ENCODE peak calls at places on chromosomes 6 and 20, in five cellular contexts. One of them, this sample, is unnamed.

GRCh38 chr20:51129201-51129671 is 106.3 kb upstream of the KCNG1 start:
- DNase-seq in pancreas: no peak
- DNase-seq in Peyer's patch: peak; percentile 55
- DNase-seq in ovary: no peak
- DNase-seq in lower lobe of right lung: no peak
- DNase-seq in this sample: peak; percentile 72

GRCh38 chr6:99186417-99186816 is 163.1 kb downstream of the FAXC start:
- DNase-seq in pancreas: no peak
- DNase-seq in Peyer's patch: no peak
- DNase-seq in ovary: no peak
- DNase-seq in lower lobe of right lung: no peak
- DNase-seq in this sample: no peak

GRCh38 chr6:93376026-93376540 is 43.3 kb downstream of the EPHA7 start:
- DNase-seq in pancreas: no peak
- DNase-seq in Peyer's patch: no peak
- DNase-seq in ovary: no peak
- DNase-seq in lower lobe of right lung: no peak
- DNase-seq in this sample: no peak

GRCh38 chr6:36245572-36246031 is 24.3 kb upstream of the PNPLA1 start:
- DNase-seq in pancreas: peak; percentile 9
- DNase-seq in Peyer's patch: peak; percentile 59
- DNase-seq in ovary: no peak
- DNase-seq in lower lobe of right lung: no peak
- DNase-seq in this sample: peak; percentile 72

GRCh38 chr6:157859775-157860504 is 36.9 kb downstream of the SNX9 start:
- DNase-seq in pancreas: no peak
- DNase-seq in Peyer's patch: no peak
- DNase-seq in ovary: no peak
- DNase-seq in lower lobe of right lung: no peak
- DNase-seq in this sample: no peak

GRCh38 chr6:157941101-157941863 is 40.4 kb upstream of the SYNJ2 start:
- DNase-seq in pancreas: no peak
- DNase-seq in Peyer's patch: no peak
- DNase-seq in ovary: no peak
- DNase-seq in lower lobe of right lung: no peak
- DNase-seq in this sample: no peak

GRCh38 chr6:41654433-41655020 is 16.3 kb downstream of the MDFI start:
- DNase-seq in pancreas: no peak
- DNase-seq in Peyer's patch: no peak
- DNase-seq in ovary: no peak
- DNase-seq in lower lobe of right lung: peak; percentile 18
- DNase-seq in this sample: no peak

GRCh38 chr6:37170273-37171140 is 555 bp downstream of the PIM1 start:
- DNase-seq in pancreas: peak; percentile 50
- DNase-seq in Peyer's patch: peak; percentile 79
- DNase-seq in ovary: peak; percentile 65
- DNase-seq in lower lobe of right lung: peak; percentile 80
- DNase-seq in this sample: peak; percentile 59

GRCh38 chr6:57423468-57423867 is 106.0 kb downstream of the PRIM2 start:
- DNase-seq in pancreas: no peak
- DNase-seq in Peyer's patch: no peak
- DNase-seq in ovary: no peak
- DNase-seq in lower lobe of right lung: no peak
- DNase-seq in this sample: no peak

GRCh38 chr6:14921878-14922277 is 324.0 kb upstream of the JARID2 start:
- DNase-seq in pancreas: no peak
- DNase-seq in Peyer's patch: peak; percentile 58
- DNase-seq in ovary: no peak
- DNase-seq in lower lobe of right lung: no peak
- DNase-seq in this sample: no peak

GRCh38 chr6:31094389-31094881 is 17.9 kb downstream of the C6orf15 start:
- DNase-seq in pancreas: no peak
- DNase-seq in Peyer's patch: peak; percentile 65
- DNase-seq in ovary: no peak
- DNase-seq in lower lobe of right lung: no peak
- DNase-seq in this sample: peak; percentile 37

GRCh38 chr6:170292778-170293164 is 1.9 kb upstream of the DLL1 start:
- DNase-seq in pancreas: no peak
- DNase-seq in Peyer's patch: no peak
- DNase-seq in ovary: no peak
- DNase-seq in lower lobe of right lung: no peak
- DNase-seq in this sample: no peak

GRCh38 chr6:16559091-16559490 is 202.2 kb downstream of the ATXN1 start:
- DNase-seq in pancreas: no peak
- DNase-seq in Peyer's patch: no peak
- DNase-seq in ovary: no peak
- DNase-seq in lower lobe of right lung: no peak
- DNase-seq in this sample: no peak

GRCh38 chr6:36443951-36444428 is 1.2 kb downstream of the KCTD20 start:
- DNase-seq in pancreas: no peak
- DNase-seq in Peyer's patch: no peak
- DNase-seq in ovary: no peak
- DNase-seq in lower lobe of right lung: no peak
- DNase-seq in this sample: no peak

GRCh38 chr6:135213616-135214015 is 32.5 kb downstream of the MYB start:
- DNase-seq in pancreas: no peak
- DNase-seq in Peyer's patch: no peak
- DNase-seq in ovary: no peak
- DNase-seq in lower lobe of right lung: no peak
- DNase-seq in this sample: no peak

GRCh38 chr20:48661575-48662473 is 166.0 kb downstream of the PREX1 start:
- DNase-seq in pancreas: no peak
- DNase-seq in Peyer's patch: no peak
- DNase-seq in ovary: no peak
- DNase-seq in lower lobe of right lung: no peak
- DNase-seq in this sample: no peak

GRCh38 chr6:84549912-84550311 is 214.5 kb downstream of the TBX18 start:
- DNase-seq in pancreas: no peak
- DNase-seq in Peyer's patch: no peak
- DNase-seq in ovary: no peak
- DNase-seq in lower lobe of right lung: no peak
- DNase-seq in this sample: no peak

GRCh38 chr6:84284428-84285033 is 57.1 kb upstream of the CEP162 start:
- DNase-seq in pancreas: no peak
- DNase-seq in Peyer's patch: no peak
- DNase-seq in ovary: no peak
- DNase-seq in lower lobe of right lung: no peak
- DNase-seq in this sample: no peak

GRCh38 chr20:4090756-4091331 is 75.5 kb upstream of the RNF24 start:
- DNase-seq in pancreas: no peak
- DNase-seq in Peyer's patch: peak; percentile 31
- DNase-seq in ovary: no peak
- DNase-seq in lower lobe of right lung: no peak
- DNase-seq in this sample: no peak

GRCh38 chr6:36715469-36715868 is 17.8 kb downstream of the RAB44 start:
- DNase-seq in pancreas: no peak
- DNase-seq in Peyer's patch: no peak
- DNase-seq in ovary: no peak
- DNase-seq in lower lobe of right lung: no peak
- DNase-seq in this sample: no peak

DNA sequence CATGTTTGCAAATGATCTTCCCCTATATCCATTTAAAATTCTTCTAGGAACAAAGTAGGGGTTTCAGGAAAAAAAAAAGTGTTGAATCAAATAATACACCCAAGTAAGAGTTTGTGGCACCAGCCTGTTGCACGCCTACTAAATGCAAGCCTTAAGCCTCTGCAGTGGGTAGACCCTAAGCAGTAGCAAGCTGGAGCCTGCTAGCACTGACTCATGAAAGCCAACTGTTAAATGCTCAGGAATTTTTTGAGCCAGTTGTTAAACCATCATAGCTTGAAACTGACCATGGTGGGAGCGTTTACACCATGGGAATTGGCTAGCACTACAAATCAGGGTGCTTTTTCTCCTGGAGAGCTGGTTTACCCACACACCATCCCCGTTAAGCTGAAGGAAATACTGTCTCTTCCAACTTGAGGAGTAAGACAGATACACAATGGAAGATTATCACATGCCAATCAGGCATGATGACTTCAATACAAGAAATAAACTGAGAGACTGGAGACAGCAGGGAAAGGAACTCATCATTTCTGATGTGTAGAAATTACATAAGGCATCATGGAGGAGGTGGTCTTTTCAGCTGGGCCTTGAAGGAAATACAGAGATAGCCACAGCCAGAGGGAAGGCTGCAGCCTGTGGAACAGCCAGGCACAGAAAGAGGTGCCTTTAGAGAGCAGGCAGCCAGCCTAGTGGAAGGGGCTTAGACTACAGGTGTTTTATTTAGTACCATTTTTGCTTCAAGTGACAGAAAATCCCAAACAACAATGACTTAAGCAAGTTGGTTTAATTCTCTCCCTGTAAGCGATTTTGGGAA is 110.8 kb downstream of the SNX5 start:
- DNase-seq in pancreas: no peak
- DNase-seq in Peyer's patch: no peak
- DNase-seq in ovary: no peak
- DNase-seq in lower lobe of right lung: no peak
- DNase-seq in this sample: no peak
- H3K4me1 ChIP-seq in pancreas: peaks cover 23% of the 10 kb centered on the region
- H3K4me1 ChIP-seq in Peyer's patch: no peaks in the 10 kb centered on the region
- H3K4me1 ChIP-seq in ovary: peaks cover 9% of the 10 kb centered on the region
- H3K4me1 ChIP-seq in lower lobe of right lung: peaks cover 13% of the 10 kb centered on the region
- H3K4me1 ChIP-seq in this sample: peaks cover 28% of the 10 kb centered on the region

GRCh38 chr20:38286586-38287502 is 17.1 kb upstream of the BPI start:
- DNase-seq in pancreas: no peak
- DNase-seq in Peyer's patch: no peak
- DNase-seq in ovary: no peak
- DNase-seq in lower lobe of right lung: no peak
- DNase-seq in this sample: no peak
- H3K4me3 ChIP-seq in pancreas: no peak overlapping the region
- H3K4me3 ChIP-seq in Peyer's patch: no peak overlapping the region
- H3K4me3 ChIP-seq in ovary: no peak overlapping the region
- H3K4me3 ChIP-seq in lower lobe of right lung: no peak overlapping the region
- H3K4me3 ChIP-seq in this sample: no peak overlapping the region

GRCh38 chr20:23227976-23228375 is 122.6 kb upstream of the NXT1 start:
- DNase-seq in pancreas: no peak
- DNase-seq in Peyer's patch: no peak
- DNase-seq in ovary: no peak
- DNase-seq in lower lobe of right lung: no peak
- DNase-seq in this sample: no peak

GRCh38 chr20:23228912-23229311 is 121.7 kb upstream of the NXT1 start:
- DNase-seq in pancreas: no peak
- DNase-seq in Peyer's patch: no peak
- DNase-seq in ovary: no peak
- DNase-seq in lower lobe of right lung: no peak
- DNase-seq in this sample: no peak

GRCh38 chr20:23231561-23232218 is 118.9 kb upstream of the NXT1 start:
- DNase-seq in pancreas: no peak
- DNase-seq in Peyer's patch: no peak
- DNase-seq in ovary: no peak
- DNase-seq in lower lobe of right lung: no peak
- DNase-seq in this sample: no peak

GRCh38 chr20:23230766-23231385 is 119.7 kb upstream of the NXT1 start:
- DNase-seq in pancreas: no peak
- DNase-seq in Peyer's patch: no peak
- DNase-seq in ovary: no peak
- DNase-seq in lower lobe of right lung: no peak
- DNase-seq in this sample: no peak

GRCh38 chr20:23229989-23230388 is 120.6 kb upstream of the NXT1 start:
- DNase-seq in pancreas: no peak
- DNase-seq in Peyer's patch: no peak
- DNase-seq in ovary: no peak
- DNase-seq in lower lobe of right lung: no peak
- DNase-seq in this sample: no peak
- H3K4me1 ChIP-seq in pancreas: no peaks in the 10 kb centered on the region
- H3K4me1 ChIP-seq in Peyer's patch: no peaks in the 10 kb centered on the region
- H3K4me1 ChIP-seq in ovary: peaks cover 8% of the 10 kb centered on the region
- H3K4me1 ChIP-seq in lower lobe of right lung: peaks cover 7% of the 10 kb centered on the region
- H3K4me1 ChIP-seq in this sample: peaks cover 3% of the 10 kb centered on the region

GRCh38 chr20:6769953-6770831 is 2.7 kb downstream of the BMP2 start:
- DNase-seq in pancreas: peak; percentile 47
- DNase-seq in Peyer's patch: peak; percentile 68
- DNase-seq in ovary: peak; percentile 37
- DNase-seq in lower lobe of right lung: peak; percentile 76
- DNase-seq in this sample: peak; percentile 65
- H3K4me3 ChIP-seq in pancreas: peak overlapping the region; percentile 81
- H3K4me3 ChIP-seq in Peyer's patch: peak overlapping the region; percentile 50
- H3K4me3 ChIP-seq in ovary: peak overlapping the region; percentile 45
- H3K4me3 ChIP-seq in lower lobe of right lung: peak overlapping the region; percentile 84
- H3K4me3 ChIP-seq in this sample: peak overlapping the region; percentile 65

GRCh38 chr6:8820313-8820712 is 385.0 kb upstream of the SLC35B3 start:
- DNase-seq in pancreas: no peak
- DNase-seq in Peyer's patch: no peak
- DNase-seq in ovary: no peak
- DNase-seq in lower lobe of right lung: no peak
- DNase-seq in this sample: no peak

GRCh38 chr6:8819446-8819845 is 384.1 kb upstream of the SLC35B3 start:
- DNase-seq in pancreas: no peak
- DNase-seq in Peyer's patch: no peak
- DNase-seq in ovary: no peak
- DNase-seq in lower lobe of right lung: no peak
- DNase-seq in this sample: no peak

GRCh38 chr6:8810325-8810724 is 375.0 kb upstream of the SLC35B3 start:
- DNase-seq in pancreas: no peak
- DNase-seq in Peyer's patch: no peak
- DNase-seq in ovary: no peak
- DNase-seq in lower lobe of right lung: no peak
- DNase-seq in this sample: no peak

DNA sequence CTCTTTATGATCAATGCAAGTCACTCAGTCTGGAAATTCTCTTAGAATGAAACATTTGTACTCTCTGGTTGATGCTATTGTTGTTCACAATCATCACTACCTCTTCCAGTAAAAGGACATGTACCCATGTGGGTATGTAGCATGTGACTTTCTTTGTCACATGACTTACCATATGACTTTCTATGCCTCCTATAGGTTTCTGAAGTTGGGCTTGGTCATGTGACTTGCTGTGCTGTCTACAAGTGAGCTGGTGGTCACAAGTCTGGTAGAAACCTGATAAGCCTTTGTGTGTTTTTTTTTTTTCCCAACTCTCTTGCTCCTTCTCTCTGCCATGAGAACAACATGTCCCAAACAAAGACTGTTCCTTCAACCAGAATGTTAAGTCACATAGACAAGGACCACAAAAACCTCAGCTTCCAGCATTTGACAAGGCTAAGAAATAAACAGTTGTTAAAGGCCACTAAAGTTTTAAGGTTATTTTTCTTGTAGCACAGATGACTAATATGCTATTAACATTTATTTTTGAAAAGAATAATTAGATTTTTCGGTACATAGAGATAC is 379.2 kb upstream of the SLC35B3 start:
- DNase-seq in pancreas: no peak
- DNase-seq in Peyer's patch: no peak
- DNase-seq in ovary: no peak
- DNase-seq in lower lobe of right lung: no peak
- DNase-seq in this sample: no peak
- H3K4me1 ChIP-seq in pancreas: no peaks in the 10 kb centered on the region
- H3K4me1 ChIP-seq in Peyer's patch: no peaks in the 10 kb centered on the region
- H3K4me1 ChIP-seq in ovary: no peaks in the 10 kb centered on the region
- H3K4me1 ChIP-seq in lower lobe of right lung: no peaks in the 10 kb centered on the region
- H3K4me1 ChIP-seq in this sample: no peaks in the 10 kb centered on the region